ENCODE peak calls at places on chromosomes 7 and 10, in seven cellular contexts. One of them, this sample, is unnamed. For H3K4me1, the result is how much of the 10 kb centered on the place peaks cover.

GRCh38 chr7:30382607-30383006 is 96.0 kb downstream of the NOD1 start:
- DNase-seq in GM23248: no peak
- DNase-seq in endodermal cell: no peak
- DNase-seq in body of pancreas: no peak
- DNase-seq in mammary epithelial cell: no peak
- DNase-seq in SJCRH30: no peak
- DNase-seq in DND-41: no peak
- DNase-seq in this sample: no peak

GRCh38 chr10:132833421-132834111 is 47.6 kb upstream of the NKX6-2 start:
- DNase-seq in SJCRH30: no peak
- DNase-seq in DND-41: no peak
- DNase-seq in endodermal cell: no peak
- DNase-seq in body of pancreas: no peak
- DNase-seq in mammary epithelial cell: no peak
- DNase-seq in GM23248: no peak
- DNase-seq in this sample: no peak

GRCh38 chr7:159104188-159105030 is 40.3 kb downstream of the VIPR2 start:
- DNase-seq in body of pancreas: peak
- DNase-seq in SJCRH30: no peak
- DNase-seq in GM23248: no peak
- DNase-seq in endodermal cell: no peak
- DNase-seq in DND-41: no peak
- DNase-seq in mammary epithelial cell: no peak
- DNase-seq in this sample: no peak

GRCh38 chr10:61438141-61438984 is 14.8 kb downstream of the TMEM26 start:
- DNase-seq in DND-41: no peak
- DNase-seq in GM23248: peak
- DNase-seq in body of pancreas: no peak
- DNase-seq in mammary epithelial cell: peak
- DNase-seq in SJCRH30: peak
- DNase-seq in endodermal cell: no peak
- DNase-seq in this sample: peak

GRCh38 chr7:50596484-50596883 is 31.3 kb upstream of the DDC start:
- DNase-seq in DND-41: no peak
- DNase-seq in body of pancreas: no peak
- DNase-seq in mammary epithelial cell: no peak
- DNase-seq in endodermal cell: no peak
- DNase-seq in GM23248: no peak
- DNase-seq in SJCRH30: no peak
- DNase-seq in this sample: no peak

GRCh38 chr7:35878356-35878755 is 77.5 kb downstream of the SEPTIN7 start:
- DNase-seq in DND-41: no peak
- DNase-seq in mammary epithelial cell: no peak
- DNase-seq in GM23248: peak
- DNase-seq in SJCRH30: no peak
- DNase-seq in endodermal cell: no peak
- DNase-seq in body of pancreas: no peak
- DNase-seq in this sample: no peak

GRCh38 chr7:6168469-6168868 is 104.0 kb downstream of the CYTH3 start:
- DNase-seq in SJCRH30: no peak
- DNase-seq in GM23248: no peak
- DNase-seq in endodermal cell: no peak
- DNase-seq in mammary epithelial cell: no peak
- DNase-seq in body of pancreas: no peak
- DNase-seq in DND-41: no peak
- DNase-seq in this sample: no peak

GRCh38 chr7:2237109-2237602 is 4.4 kb upstream of the MAD1L1 start:
- DNase-seq in body of pancreas: peak
- DNase-seq in mammary epithelial cell: peak
- DNase-seq in DND-41: no peak
- DNase-seq in SJCRH30: no peak
- DNase-seq in endodermal cell: no peak
- DNase-seq in GM23248: no peak
- DNase-seq in this sample: no peak

GRCh38 chr10:119701861-119702260 is 24.0 kb upstream of the INPP5F start:
- DNase-seq in endodermal cell: no peak
- DNase-seq in SJCRH30: peak
- DNase-seq in GM23248: peak
- DNase-seq in body of pancreas: no peak
- DNase-seq in DND-41: no peak
- DNase-seq in mammary epithelial cell: peak
- DNase-seq in this sample: peak

GRCh38 chr10:130782467-130782866 is 529.1 kb downstream of the TCERG1L start:
- DNase-seq in DND-41: no peak
- DNase-seq in SJCRH30: no peak
- DNase-seq in GM23248: no peak
- DNase-seq in mammary epithelial cell: no peak
- DNase-seq in endodermal cell: peak
- DNase-seq in body of pancreas: no peak
- DNase-seq in this sample: no peak

GRCh38 chr7:112201421-112201820 is 4.8 kb downstream of the DOCK4 start:
- DNase-seq in body of pancreas: no peak
- DNase-seq in endodermal cell: no peak
- DNase-seq in SJCRH30: no peak
- DNase-seq in DND-41: no peak
- DNase-seq in GM23248: peak
- DNase-seq in mammary epithelial cell: peak
- DNase-seq in this sample: peak

GRCh38 chr10:62214364-62214874 is 54.2 kb downstream of the RTKN2 start:
- DNase-seq in GM23248: no peak
- DNase-seq in DND-41: no peak
- DNase-seq in mammary epithelial cell: no peak
- DNase-seq in endodermal cell: no peak
- DNase-seq in SJCRH30: no peak
- DNase-seq in body of pancreas: no peak
- DNase-seq in this sample: no peak

GRCh38 chr10:98419456-98420261 is 4.7 kb upstream of the PYROXD2 start:
- DNase-seq in DND-41: no peak
- DNase-seq in body of pancreas: no peak
- DNase-seq in SJCRH30: no peak
- DNase-seq in GM23248: no peak
- DNase-seq in endodermal cell: no peak
- DNase-seq in mammary epithelial cell: no peak
- DNase-seq in this sample: no peak

GRCh38 chr10:11424456-11425287 is 186.8 kb downstream of the USP6NL start:
- DNase-seq in body of pancreas: peak
- DNase-seq in SJCRH30: peak
- DNase-seq in DND-41: no peak
- DNase-seq in endodermal cell: peak
- DNase-seq in mammary epithelial cell: peak
- DNase-seq in GM23248: peak
- DNase-seq in this sample: peak

GRCh38 chr10:108421256-108421655 is 1256.8 kb upstream of the SORCS1 start:
- DNase-seq in endodermal cell: no peak
- DNase-seq in SJCRH30: peak
- DNase-seq in body of pancreas: peak
- DNase-seq in GM23248: no peak
- DNase-seq in mammary epithelial cell: no peak
- DNase-seq in DND-41: no peak
- DNase-seq in this sample: no peak

GRCh38 chr7:52270301-52270700 is 765.1 kb upstream of the POM121L12 start:
- DNase-seq in body of pancreas: no peak
- DNase-seq in endodermal cell: no peak
- DNase-seq in DND-41: no peak
- DNase-seq in mammary epithelial cell: no peak
- DNase-seq in SJCRH30: no peak
- DNase-seq in GM23248: no peak
- DNase-seq in this sample: no peak

GRCh38 chr10:20898851-20899250 is 1.7 kb upstream of the NEBL start:
- DNase-seq in SJCRH30: no peak
- DNase-seq in endodermal cell: no peak
- DNase-seq in body of pancreas: no peak
- DNase-seq in GM23248: no peak
- DNase-seq in DND-41: no peak
- DNase-seq in mammary epithelial cell: peak
- DNase-seq in this sample: no peak

GRCh38 chr7:128796325-128796724 is 4.6 kb downstream of the CCDC136 start:
- DNase-seq in SJCRH30: no peak
- DNase-seq in body of pancreas: no peak
- DNase-seq in GM23248: peak
- DNase-seq in endodermal cell: no peak
- DNase-seq in mammary epithelial cell: no peak
- DNase-seq in DND-41: no peak
- DNase-seq in this sample: peak

GRCh38 chr10:14548970-14549369 is 218.2 kb upstream of the FRMD4A start:
- DNase-seq in DND-41: no peak
- DNase-seq in mammary epithelial cell: no peak
- DNase-seq in body of pancreas: no peak
- DNase-seq in GM23248: no peak
- DNase-seq in endodermal cell: no peak
- DNase-seq in SJCRH30: no peak
- DNase-seq in this sample: no peak

GRCh38 chr10:118594392-118595063 is 920 bp downstream of the PRLHR start:
- DNase-seq in DND-41: peak
- DNase-seq in endodermal cell: peak
- DNase-seq in GM23248: peak
- DNase-seq in SJCRH30: no peak
- DNase-seq in mammary epithelial cell: peak
- DNase-seq in body of pancreas: peak
- DNase-seq in this sample: no peak

GRCh38 chr10:3791974-3792633 is 7.1 kb upstream of the KLF6 start:
- DNase-seq in SJCRH30: no peak
- DNase-seq in mammary epithelial cell: no peak
- DNase-seq in GM23248: peak
- DNase-seq in body of pancreas: no peak
- DNase-seq in endodermal cell: peak
- DNase-seq in DND-41: no peak
- DNase-seq in this sample: no peak

GRCh38 chr7:34886856-34887255 is 150.4 kb downstream of the DPY19L1 start:
- DNase-seq in DND-41: no peak
- DNase-seq in body of pancreas: no peak
- DNase-seq in mammary epithelial cell: no peak
- DNase-seq in GM23248: no peak
- DNase-seq in SJCRH30: no peak
- DNase-seq in endodermal cell: no peak
- DNase-seq in this sample: no peak

GRCh38 chr7:102390697-102391484 is 5.3 kb upstream of the PRKRIP1 start:
- DNase-seq in SJCRH30: peak
- DNase-seq in endodermal cell: peak
- DNase-seq in GM23248: peak
- DNase-seq in mammary epithelial cell: peak
- DNase-seq in DND-41: peak
- DNase-seq in body of pancreas: peak
- DNase-seq in this sample: peak

DNA sequence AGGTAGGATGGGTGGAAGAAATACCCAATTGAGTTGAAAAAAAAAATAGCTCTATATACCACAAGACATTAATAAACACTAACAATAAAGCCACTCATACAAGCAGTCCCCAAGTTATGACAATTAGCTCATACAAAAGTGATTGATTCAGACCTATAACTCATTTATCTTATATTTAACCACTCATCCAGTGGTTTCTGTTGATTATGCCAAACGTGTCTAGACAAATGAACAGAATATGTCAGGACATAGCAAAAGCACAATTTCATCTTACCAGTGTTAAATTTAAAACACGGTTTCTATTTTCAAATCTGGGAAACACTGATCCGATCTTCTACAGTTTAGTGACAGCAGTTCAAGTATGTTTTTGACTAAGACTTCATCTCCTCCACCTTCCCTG is 17.0 kb downstream of the ABI1 start:
- DNase-seq in mammary epithelial cell: peak
- DNase-seq in body of pancreas: no peak
- DNase-seq in endodermal cell: no peak
- DNase-seq in GM23248: no peak
- DNase-seq in DND-41: no peak
- DNase-seq in SJCRH30: no peak
- DNase-seq in this sample: no peak
- H3K4me1 ChIP-seq in mammary epithelial cell: under half
- H3K4me1 ChIP-seq in body of pancreas: under half
- H3K4me1 ChIP-seq in endodermal cell: under half
- H3K4me1 ChIP-seq in GM23248: under half
- H3K4me1 ChIP-seq in DND-41: under half
- H3K4me1 ChIP-seq in SJCRH30: under half
- H3K4me1 ChIP-seq in this sample: under half

DNA sequence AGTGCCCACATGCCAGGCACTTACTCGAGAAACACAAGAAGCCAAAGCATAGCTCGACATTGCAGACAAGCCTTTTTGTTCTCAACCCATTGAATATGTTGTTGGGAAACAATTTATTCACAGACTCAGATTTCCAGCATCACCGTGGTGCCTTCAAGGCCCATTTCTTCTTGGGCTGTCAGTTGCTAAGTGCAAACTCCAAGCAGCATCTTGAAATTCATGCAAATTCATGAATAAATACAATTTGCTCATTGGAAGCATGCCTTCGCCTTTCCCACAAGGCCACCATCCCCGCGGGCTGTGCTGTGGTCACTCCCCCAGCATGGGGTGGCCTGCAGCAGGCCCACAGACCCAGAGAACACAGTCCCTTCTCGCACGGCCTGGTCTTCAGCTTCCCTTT is 109.7 kb downstream of the GFRA1 start:
- DNase-seq in body of pancreas: no peak
- DNase-seq in endodermal cell: peak
- DNase-seq in DND-41: no peak
- DNase-seq in mammary epithelial cell: no peak
- DNase-seq in SJCRH30: no peak
- DNase-seq in GM23248: no peak
- DNase-seq in this sample: no peak
- H3K4me1 ChIP-seq in body of pancreas: under half
- H3K4me1 ChIP-seq in endodermal cell: under half
- H3K4me1 ChIP-seq in DND-41: under half
- H3K4me1 ChIP-seq in mammary epithelial cell: under half
- H3K4me1 ChIP-seq in SJCRH30: under half
- H3K4me1 ChIP-seq in GM23248: under half
- H3K4me1 ChIP-seq in this sample: under half

DNA sequence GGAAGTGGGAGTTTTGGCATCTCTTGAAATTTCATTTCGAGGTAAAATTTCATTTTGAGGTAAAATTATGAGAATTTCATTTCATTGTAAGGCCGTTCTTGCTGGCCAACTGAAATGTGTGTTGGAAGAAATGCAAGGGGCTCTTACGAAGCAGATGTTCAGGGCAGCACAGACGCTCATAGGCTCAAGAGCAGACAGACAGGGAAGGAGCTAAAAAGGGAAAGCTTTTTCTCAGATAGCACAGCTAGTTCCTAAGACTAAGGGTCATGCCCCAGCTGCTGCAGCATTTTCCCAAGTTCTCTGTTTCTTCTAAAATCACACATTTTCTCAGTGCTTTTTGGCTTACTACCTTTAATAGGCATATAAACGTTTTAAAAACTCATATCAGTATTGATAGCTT is 65.1 kb upstream of the SFMBT2 start:
- DNase-seq in SJCRH30: no peak
- DNase-seq in GM23248: no peak
- DNase-seq in body of pancreas: peak
- DNase-seq in mammary epithelial cell: no peak
- DNase-seq in endodermal cell: no peak
- DNase-seq in DND-41: no peak
- DNase-seq in this sample: no peak
- H3K4me1 ChIP-seq in SJCRH30: under half
- H3K4me1 ChIP-seq in GM23248: under half
- H3K4me1 ChIP-seq in body of pancreas: under half
- H3K4me1 ChIP-seq in mammary epithelial cell: under half
- H3K4me1 ChIP-seq in endodermal cell: under half
- H3K4me1 ChIP-seq in DND-41: half or more
- H3K4me1 ChIP-seq in this sample: under half

DNA sequence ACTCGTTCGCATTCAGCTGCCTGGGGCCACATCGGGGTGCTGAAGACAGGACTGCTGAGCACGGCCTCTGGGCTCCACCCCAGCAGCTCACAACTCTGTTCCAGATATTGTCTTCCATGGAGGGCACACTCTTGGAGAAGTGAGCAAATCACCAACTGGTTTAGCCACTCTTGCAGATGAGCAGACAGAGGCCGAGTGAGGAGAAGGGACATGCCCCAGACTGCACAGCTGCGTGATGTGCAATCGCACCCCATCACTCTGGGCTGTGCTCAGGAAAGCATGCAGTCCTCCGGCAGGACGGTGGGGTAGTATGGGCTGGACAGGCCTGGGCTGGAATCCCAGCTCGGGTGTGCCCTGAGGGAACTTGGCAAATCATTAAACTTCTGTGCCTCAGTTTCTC is 111.6 kb downstream of the FAM53B start:
- DNase-seq in SJCRH30: no peak
- DNase-seq in DND-41: no peak
- DNase-seq in endodermal cell: no peak
- DNase-seq in body of pancreas: no peak
- DNase-seq in GM23248: no peak
- DNase-seq in mammary epithelial cell: peak
- DNase-seq in this sample: no peak
- H3K4me1 ChIP-seq in SJCRH30: under half
- H3K4me1 ChIP-seq in DND-41: half or more
- H3K4me1 ChIP-seq in endodermal cell: under half
- H3K4me1 ChIP-seq in body of pancreas: under half
- H3K4me1 ChIP-seq in GM23248: under half
- H3K4me1 ChIP-seq in mammary epithelial cell: under half
- H3K4me1 ChIP-seq in this sample: under half

This sample was measured in adipocyte.